ENCODE peak calls at places on chromosomes 2 and 18, in seven cellular contexts. P is AG09319; R is GM13976; O is CD14-positive monocyte; S is RWPE1; D is CD8-positive, alpha-beta T cell; W is A549. Q is an unnamed sample.

GRCh38 chr2:58215429-58215828 is 25.7 kb downstream of the FANCL start:
- DNase-seq in D (no peak), P (no peak), R (no peak), W (no peak), O (no peak), S (no peak), Q (no peak)

GRCh38 chr2:88190808-88191721 is 20.9 kb downstream of the THNSL2 start:
- DNase-seq in W (peak), P (no peak), D (no peak), R (peak), S (peak), O (no peak), Q (peak)

GRCh38 chr2:38269421-38269820 is 107.7 kb downstream of the ATL2 start:
- DNase-seq in D (no peak), R (no peak), S (no peak), W (no peak), O (no peak), P (no peak), Q (no peak)

GRCh38 chr18:499351-500229 is 911 bp downstream of the COLEC12 start:
- DNase-seq in O (no peak), P (peak), D (no peak), W (no peak), R (no peak), S (no peak), Q (no peak)

GRCh38 chr2:148989882-148990493 is 48.5 kb upstream of the LYPD6B start:
- DNase-seq in P (peak), S (peak), R (peak), W (peak), O (no peak), D (peak), Q (peak)

GRCh38 chr2:72982219-72982618 is 64.9 kb downstream of the EMX1 start:
- DNase-seq in O (no peak), W (no peak), D (no peak), R (no peak), P (no peak), S (no peak), Q (no peak)

GRCh38 chr2:6372317-6372903 is 493.3 kb downstream of the CMPK2 start:
- DNase-seq in D (no peak), R (no peak), P (no peak), O (no peak), S (peak), W (no peak), Q (no peak)

GRCh38 chr2:176924909-176925548 is 287.6 kb upstream of the HNRNPA3 start:
- DNase-seq in D (no peak), O (no peak), R (no peak), P (no peak), W (no peak), S (no peak), Q (no peak)

GRCh38 chr2:239918749-239919148 is 106.4 kb downstream of the NDUFA10 start:
- DNase-seq in O (no peak), R (no peak), P (no peak), D (no peak), S (no peak), W (no peak), Q (no peak)

DNA sequence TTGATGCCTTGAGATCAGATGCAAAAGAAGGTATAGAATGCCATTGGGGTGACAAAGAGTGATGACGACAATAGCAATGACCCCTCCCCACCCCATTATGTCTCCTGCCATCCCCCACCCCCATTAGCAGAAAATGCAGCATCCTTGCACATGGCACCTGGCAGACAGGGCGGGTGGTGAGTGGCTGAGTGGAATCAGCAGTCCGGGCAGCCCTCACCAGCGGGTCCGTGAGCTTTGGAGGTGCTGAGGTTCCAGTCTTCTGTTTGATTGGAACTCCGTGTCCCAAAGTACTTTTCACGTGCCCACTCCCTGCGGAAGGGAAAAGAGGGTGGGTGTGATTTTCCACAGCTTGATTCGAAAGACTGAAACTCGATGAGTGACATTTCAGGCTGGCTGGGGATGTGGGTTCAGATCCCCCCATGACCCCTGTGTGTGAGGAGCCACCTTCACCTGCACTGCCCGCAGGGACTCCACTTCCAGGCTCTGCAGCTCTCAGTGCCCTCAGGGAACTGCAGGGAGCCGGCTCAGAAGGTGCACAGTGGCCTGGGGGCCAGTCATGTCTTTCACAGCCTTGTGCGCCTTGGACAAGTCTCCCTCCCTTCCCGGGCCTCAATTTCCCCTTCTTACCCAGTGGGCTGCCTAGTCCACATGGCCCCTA is 130.9 kb downstream of the GLI2 start:
- DNase-seq in P (no peak), O (no peak), W (no peak), S (no peak), R (no peak), D (no peak), Q (no peak)
- TF ChIP-seq CTCF in P (no peak), O (no peak), W (no peak), S (no peak), R (no peak), D (no peak), Q (no peak)

DNA sequence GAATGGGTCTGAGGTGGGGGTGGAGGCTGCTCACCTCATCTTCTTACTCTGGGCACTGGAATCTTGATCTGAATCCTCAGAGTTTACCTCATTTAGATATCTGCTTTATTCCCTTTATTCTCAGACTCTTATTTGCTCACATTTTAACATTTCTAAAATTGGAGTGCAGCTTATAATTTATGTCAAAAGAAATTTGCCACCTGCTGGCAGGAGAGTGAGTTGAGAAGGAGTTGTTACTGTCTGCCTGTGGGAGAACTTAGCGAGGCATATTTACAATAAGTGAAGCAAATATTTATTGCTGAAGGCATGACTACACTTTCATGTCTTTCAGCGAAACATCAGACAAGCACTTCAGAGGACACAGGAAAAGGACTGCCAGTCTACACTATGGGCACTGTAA is 16.4 kb upstream of the KIAA2012 start:
- DNase-seq in D (no peak), O (no peak), P (no peak), R (no peak), S (no peak), W (no peak), Q (no peak)
- TF ChIP-seq CTCF in D (no peak), O (no peak), P (peak), R (no peak), S (no peak), W (peak), Q (no peak)

DNA sequence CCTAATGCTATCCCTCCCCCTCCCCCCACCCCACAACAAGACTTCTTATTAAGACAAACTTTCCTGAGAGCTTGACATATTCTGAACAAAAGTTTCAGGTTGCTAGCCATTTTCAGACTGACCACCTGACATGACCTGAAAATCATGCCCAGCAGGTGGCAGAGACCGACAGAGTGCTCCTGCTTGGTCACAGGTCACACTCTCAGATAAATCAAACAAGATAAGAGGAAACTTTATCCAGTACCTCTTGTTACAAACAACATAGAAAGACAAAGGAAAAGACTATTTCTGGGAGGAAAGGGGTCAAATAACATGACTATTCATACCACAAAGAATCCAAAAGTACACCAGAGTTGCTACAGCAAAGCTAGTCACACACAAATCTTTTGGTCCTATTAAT is 107.4 kb downstream of the TMEM200C start:
- DNase-seq in O (no peak), R (no peak), P (no peak), D (no peak), S (no peak), W (no peak), Q (no peak)
- TF ChIP-seq CTCF in O (no peak), R (no peak), P (no peak), D (no peak), S (no peak), W (no peak), Q (no peak)

DNA sequence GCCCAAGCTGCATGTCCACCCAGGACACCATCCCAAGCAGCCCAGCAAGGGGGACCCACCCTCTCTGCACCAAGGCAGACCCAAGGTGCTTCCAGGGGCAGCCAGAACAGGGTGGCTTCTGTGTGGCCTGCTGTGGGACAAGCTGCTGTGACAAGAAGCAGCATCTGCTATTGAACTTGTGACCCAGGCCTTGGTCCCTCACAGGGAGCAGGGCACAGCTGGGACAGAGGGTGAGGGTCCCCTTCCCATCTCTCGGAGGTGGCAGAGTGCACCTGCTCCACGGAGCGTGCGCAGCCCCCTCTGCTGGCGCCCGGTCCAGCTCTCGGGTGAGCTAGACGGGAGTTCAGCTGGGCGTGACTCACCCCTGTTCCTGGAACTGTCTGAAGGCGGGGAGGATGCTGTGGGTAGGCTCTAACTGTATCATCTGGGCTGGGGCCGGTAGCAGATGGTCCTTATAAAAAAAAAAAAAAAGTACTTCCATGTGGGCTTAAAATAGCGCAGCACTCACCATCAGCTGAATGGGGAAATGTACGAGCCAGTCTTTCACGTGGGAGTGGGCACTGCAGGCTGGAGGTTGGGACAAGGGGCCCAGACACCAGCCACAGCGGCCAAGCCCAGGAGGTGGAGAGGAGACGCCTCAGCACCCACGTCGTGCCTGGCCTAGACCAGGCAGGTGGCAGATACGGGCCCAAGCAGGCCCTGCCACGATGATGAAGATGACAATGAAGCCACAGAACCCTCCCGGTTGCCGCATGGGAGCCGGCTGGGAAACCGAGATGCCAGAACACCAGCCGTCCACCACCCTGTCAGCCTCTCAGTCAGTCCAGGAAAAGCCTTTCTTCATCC is 136.8 kb upstream of the ID2 start:
- DNase-seq in D (peak), S (no peak), O (peak), R (peak), P (peak), W (peak), Q (peak)
- TF ChIP-seq CTCF in D (peak), S (no peak), O (peak), R (peak), P (peak), W (peak), Q (peak)

GRCh38 chr2:99559075-99559662 is 69.4 kb upstream of the REV1 start:
- DNase-seq in S (peak), W (peak), P (peak), R (peak), D (peak), O (peak), Q (peak)

GRCh38 chr2:99550368-99550767 is 60.6 kb upstream of the REV1 start:
- DNase-seq in W (no peak), O (no peak), S (no peak), R (no peak), P (no peak), D (no peak), Q (no peak)

GRCh38 chr2:99555410-99555809 is 65.6 kb upstream of the REV1 start:
- DNase-seq in R (no peak), D (no peak), S (no peak), W (no peak), O (no peak), P (no peak), Q (no peak)

GRCh38 chr2:99552529-99552928 is 62.7 kb upstream of the REV1 start:
- DNase-seq in R (no peak), P (no peak), O (no peak), W (no peak), S (no peak), D (no peak), Q (no peak)

GRCh38 chr2:99554238-99554637 is 64.4 kb upstream of the REV1 start:
- DNase-seq in D (no peak), P (no peak), O (no peak), R (no peak), W (no peak), S (no peak), Q (no peak)
- TF ChIP-seq CTCF in D (no peak), P (no peak), O (no peak), R (no peak), W (no peak), S (no peak), Q (no peak)

DNA sequence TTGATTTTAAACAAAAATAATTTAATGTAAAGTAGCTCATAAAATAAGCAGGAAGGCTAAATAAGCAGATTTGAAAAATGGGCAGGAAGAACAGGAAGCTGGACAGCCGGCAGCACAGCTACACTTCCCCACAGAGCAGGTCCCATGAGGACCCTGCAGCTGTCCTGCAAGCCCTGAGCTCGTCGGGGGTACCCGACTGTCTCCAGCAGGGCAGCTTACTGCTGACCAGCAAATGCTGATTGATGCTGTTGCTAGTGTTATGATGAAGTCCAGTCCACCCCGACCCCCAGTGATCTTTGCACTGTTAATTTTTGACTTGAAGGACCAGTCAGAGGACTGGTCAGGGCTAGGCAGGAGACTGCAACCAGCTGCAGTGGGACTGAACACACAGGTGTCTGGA is 27.5 kb downstream of the POLE4 start:
- DNase-seq in S (no peak), O (no peak), D (no peak), W (no peak), R (no peak), P (no peak), Q (no peak)
- TF ChIP-seq CTCF in S (no peak), O (no peak), D (no peak), W (no peak), R (no peak), P (no peak), Q (no peak)